ENCODE peak calls at places on chromosomes 1 and 21, in five cellular contexts. L is HEK293T, K is epithelial cell of esophagus, Z is smooth muscle cell of the brain vasculature, O is HT-29. F is an unnamed sample.

GRCh38 chr1:57017717-57018116 is 51.9 kb upstream of the C8B start:
- DNase-seq in Z (no peak), L (peak), O (peak), K (no peak), F (no peak)

GRCh38 chr21:31326478-31327247 is 17.4 kb downstream of the TIAM1 start:
- DNase-seq in O (no peak), K (no peak), L (no peak), Z (no peak), F (no peak)

GRCh38 chr1:117605164-117605810 is 561 bp upstream of the TENT5C start:
- DNase-seq in L (peak), O (no peak), K (peak), Z (no peak), F (peak)

GRCh38 chr1:15231714-15232201 is 15.3 kb upstream of the FHAD1 start:
- DNase-seq in Z (no peak), L (no peak), K (no peak), O (no peak), F (no peak)

GRCh38 chr1:44576456-44577150 is 97.7 kb downstream of the TMEM53 start:
- DNase-seq in O (no peak), Z (peak), L (no peak), K (peak), F (peak)

GRCh38 chr1:10686404-10687040 is 109.9 kb downstream of the CASZ1 start:
- DNase-seq in K (no peak), O (peak), L (no peak), Z (no peak), F (no peak)

GRCh38 chr21:45533731-45534571 is 8.3 kb downstream of the SLC19A1 start:
- DNase-seq in K (no peak), Z (no peak), O (peak), L (no peak), F (peak)

GRCh38 chr1:19894218-19894617 is 12.0 kb downstream of the OTUD3 start:
- DNase-seq in K (no peak), O (no peak), Z (no peak), L (no peak), F (no peak)

GRCh38 chr1:17837631-17838030 is 82.5 kb downstream of the ACTL8 start:
- DNase-seq in Z (no peak), K (no peak), L (no peak), O (no peak), F (no peak)

GRCh38 chr21:31999810-32000468 is 127.1 kb downstream of the HUNK start:
- DNase-seq in O (no peak), L (no peak), K (no peak), Z (no peak), F (no peak)

GRCh38 chr1:115356356-115356755 is 18.3 kb upstream of the NGF start:
- DNase-seq in K (no peak), O (peak), L (no peak), Z (no peak), F (no peak)

GRCh38 chr1:238658766-238659165 is 727.6 kb upstream of the CHRM3 start:
- DNase-seq in Z (no peak), K (peak), L (no peak), O (no peak), F (no peak)

GRCh38 chr21:25639167-25639921 is at the start of gene JAM2:
- DNase-seq in K (no peak), Z (no peak), L (peak), O (no peak), F (peak)

GRCh38 chr1:94702440-94702810 is 117.7 kb upstream of the SLC44A3 start:
- DNase-seq in L (no peak), Z (peak), K (no peak), O (no peak), F (no peak)

GRCh38 chr1:241202321-241202845 is 154.6 kb downstream of the RGS7 start:
- DNase-seq in L (no peak), O (peak), Z (no peak), K (peak), F (no peak)